ENCODE peak calls at places on chromosomes 12 and 14, in four cellular contexts. A is GM23248; E is AG04450; B is stimulated activated CD4-positive, alpha-beta T cell treated with anti-CD3 and anti-CD28 coated beads, Interleukin-12 subunit alpha, Interleukin-12 subunit beta, amount 100 ng/mL, for 4 hours. K is an unnamed sample.

GRCh38 chr14:104318558-104319488 is 180.4 kb downstream of the KIF26A start:
- DNase-seq in B (no peak), A (no peak), E (no peak), K (no peak)

GRCh38 chr12:120833849-120834248 is 70.3 kb downstream of the SPPL3 start:
- DNase-seq in A (peak; percentile 75), E (peak; percentile 6), B (no peak), K (no peak)

GRCh38 chr12:51922762-51923505 is 15.6 kb downstream of the ACVRL1 start:
- DNase-seq in E (no peak), A (peak; percentile 80), B (no peak), K (peak; percentile 50)

GRCh38 chr12:130428116-130428515 is 90.4 kb downstream of the PIWIL1 start:
- DNase-seq in B (no peak), A (no peak), E (no peak), K (no peak)

GRCh38 chr12:47886471-47887240 is 18.1 kb downstream of the VDR start:
- DNase-seq in B (no peak), E (no peak), A (no peak), K (no peak)

GRCh38 chr14:28763914-28764848 is 2.4 kb upstream of the FOXG1 start:
- DNase-seq in E (no peak), A (no peak), B (no peak), K (no peak)

GRCh38 chr14:76346391-76347160 is 29.4 kb upstream of the ESRRB start:
- DNase-seq in B (no peak), A (no peak), E (no peak), K (no peak)

GRCh38 chr12:112664569-112664968 is 127.0 kb upstream of the RPH3A start:
- DNase-seq in E (no peak), A (peak; percentile 6), B (no peak), K (peak; percentile 1)

GRCh38 chr14:63192085-63192484 is 12.2 kb upstream of the RHOJ start:
- DNase-seq in A (peak; percentile 43), E (no peak), B (no peak), K (no peak)

GRCh38 chr12:34406228-34406995 is 384.1 kb downstream of the ALG10 start:
- DNase-seq in A (no peak), B (no peak), E (no peak), K (peak; percentile 6)

GRCh38 chr12:93094988-93095737 is 166.1 kb upstream of the EEA1 start:
- DNase-seq in A (no peak), E (no peak), B (no peak), K (no peak)

GRCh38 chr14:37776791-37777499 is 181.5 kb downstream of the TTC6 start:
- DNase-seq in E (no peak), A (no peak), B (no peak), K (no peak)

GRCh38 chr14:76376001-76376404 is at the start of gene ESRRB:
- DNase-seq in A (peak; percentile 18), B (no peak), E (no peak), K (no peak)

GRCh38 chr12:55706840-55707671 is 648 bp downstream of the ITGA7 start:
- DNase-seq in A (peak; percentile 39), B (no peak), E (no peak), K (no peak)

GRCh38 chr12:121391619-121392324 is 8.1 kb upstream of the RNF34 start:
- DNase-seq in B (no peak), E (peak; percentile 49), A (peak; percentile 68), K (no peak)

GRCh38 chr12:52847335-52848102 is 1.3 kb downstream of the KRT78 start:
- DNase-seq in A (peak; percentile 44), B (no peak), E (no peak), K (no peak)

GRCh38 chr14:63323148-63323547 is 4.4 kb upstream of the GPHB5 start:
- DNase-seq in B (no peak), E (no peak), A (no peak), K (no peak)

GRCh38 chr14:74985806-74986205 is 16.9 kb upstream of the EIF2B2 start:
- DNase-seq in A (no peak), B (no peak), E (no peak), K (no peak)

GRCh38 chr14:67237591-67237990 is 3.6 kb upstream of the PALS1 start:
- DNase-seq in B (no peak), E (no peak), A (no peak), K (no peak)

GRCh38 chr14:98994571-98994970 is 277.4 kb downstream of the BCL11B start:
- DNase-seq in A (no peak), B (no peak), E (no peak), K (no peak)

GRCh38 chr12:15662303-15662980 is 126.7 kb downstream of the EPS8 start:
- DNase-seq in E (peak; percentile 69), B (no peak), A (peak; percentile 94), K (no peak)

GRCh38 chr14:102213984-102214658 is 74.4 kb downstream of the WDR20 start:
- DNase-seq in B (no peak), E (no peak), A (no peak), K (no peak)

GRCh38 chr12:11652351-11653040 is 3.0 kb downstream of the ETV6 start:
- DNase-seq in E (no peak), A (peak; percentile 73), B (no peak), K (peak; percentile 50)

GRCh38 chr14:65286443-65286842 is 126.1 kb upstream of the FUT8 start:
- DNase-seq in A (peak; percentile 20), B (no peak), E (no peak), K (no peak)

GRCh38 chr14:35384386-35385041 is 20.0 kb downstream of the NFKBIA start:
- DNase-seq in A (peak; percentile 98), E (peak; percentile 91), B (no peak), K (peak; percentile 76)

GRCh38 chr12:68100241-68100640 is 59.3 kb downstream of the IFNG start:
- DNase-seq in B (no peak), E (no peak), A (no peak), K (no peak)

GRCh38 chr14:69637503-69638030 is 26.2 kb downstream of the SUSD6 start:
- DNase-seq in A (no peak), E (no peak), B (no peak), K (peak; percentile 64)

GRCh38 chr12:123231931-123232330 is 1.0 kb downstream of the MPHOSPH9 start:
- DNase-seq in B (no peak), A (no peak), E (no peak), K (no peak)

GRCh38 chr12:74722709-74723108 is 185.1 kb downstream of the ATXN7L3B start:
- DNase-seq in B (no peak), E (no peak), A (no peak), K (no peak)

GRCh38 chr12:103303484-103303883 is 192.3 kb downstream of the C12orf42 start:
- DNase-seq in B (no peak), E (no peak), A (no peak), K (no peak)

GRCh38 chr14:105351920-105352871 is 37.6 kb downstream of the PACS2 start:
- DNase-seq in B (peak; percentile 80), E (peak; percentile 63), A (peak; percentile 91), K (peak; percentile 79)

K was measured in mucosa of descending colon.